ENCODE peak calls at places on chromosomes 6 and 20, in seven cellular contexts. One of them, this sample, is unnamed.

GRCh38 chr20:14992961-14993360 is 655.5 kb upstream of the FLRT3 start:
- DNase-seq in fibroblast of villous mesenchyme: peak
- DNase-seq in NCI-H446 treated with DMSO at 0.1 percent for 48 hours: no peak
- DNase-seq in COR-L47: peak
- DNase-seq in memory B cell: no peak
- DNase-seq in iPS-NIHi11: no peak
- DNase-seq in GM12865: no peak
- DNase-seq in this sample: no peak

GRCh38 chr6:34928220-34928619 is 39.2 kb downstream of the ANKS1A start:
- DNase-seq in fibroblast of villous mesenchyme: no peak
- DNase-seq in NCI-H446 treated with DMSO at 0.1 percent for 48 hours: no peak
- DNase-seq in COR-L47: no peak
- DNase-seq in memory B cell: no peak
- DNase-seq in iPS-NIHi11: no peak
- DNase-seq in GM12865: no peak
- DNase-seq in this sample: no peak

GRCh38 chr6:117229870-117230269 is 35.5 kb upstream of the VGLL2 start:
- DNase-seq in fibroblast of villous mesenchyme: no peak
- DNase-seq in NCI-H446 treated with DMSO at 0.1 percent for 48 hours: no peak
- DNase-seq in COR-L47: no peak
- DNase-seq in memory B cell: no peak
- DNase-seq in iPS-NIHi11: no peak
- DNase-seq in GM12865: no peak
- DNase-seq in this sample: no peak

GRCh38 chr6:137736048-137736846 is 130.8 kb upstream of the TNFAIP3 start:
- DNase-seq in fibroblast of villous mesenchyme: no peak
- DNase-seq in NCI-H446 treated with DMSO at 0.1 percent for 48 hours: no peak
- DNase-seq in COR-L47: no peak
- DNase-seq in memory B cell: no peak
- DNase-seq in iPS-NIHi11: no peak
- DNase-seq in GM12865: peak
- DNase-seq in this sample: no peak

GRCh38 chr20:5535211-5535756 is 214.9 kb upstream of the SHLD1 start:
- DNase-seq in fibroblast of villous mesenchyme: peak
- DNase-seq in NCI-H446 treated with DMSO at 0.1 percent for 48 hours: no peak
- DNase-seq in COR-L47: no peak
- DNase-seq in memory B cell: no peak
- DNase-seq in iPS-NIHi11: no peak
- DNase-seq in GM12865: no peak
- DNase-seq in this sample: no peak

GRCh38 chr20:51961964-51962761 is 159.8 kb upstream of the SALL4 start:
- DNase-seq in fibroblast of villous mesenchyme: no peak
- DNase-seq in NCI-H446 treated with DMSO at 0.1 percent for 48 hours: no peak
- DNase-seq in COR-L47: no peak
- DNase-seq in memory B cell: no peak
- DNase-seq in iPS-NIHi11: no peak
- DNase-seq in GM12865: no peak
- DNase-seq in this sample: no peak

GRCh38 chr6:169622618-169623017 is 79.2 kb downstream of the WDR27 start:
- DNase-seq in fibroblast of villous mesenchyme: peak
- DNase-seq in NCI-H446 treated with DMSO at 0.1 percent for 48 hours: no peak
- DNase-seq in COR-L47: no peak
- DNase-seq in memory B cell: no peak
- DNase-seq in iPS-NIHi11: no peak
- DNase-seq in GM12865: no peak
- DNase-seq in this sample: no peak

GRCh38 chr6:149033454-149034241 is 283.9 kb upstream of the TAB2 start:
- DNase-seq in fibroblast of villous mesenchyme: no peak
- DNase-seq in NCI-H446 treated with DMSO at 0.1 percent for 48 hours: no peak
- DNase-seq in COR-L47: no peak
- DNase-seq in memory B cell: no peak
- DNase-seq in iPS-NIHi11: no peak
- DNase-seq in GM12865: peak
- DNase-seq in this sample: no peak

GRCh38 chr20:37886851-37887297 is 16.1 kb upstream of the VSTM2L start:
- DNase-seq in fibroblast of villous mesenchyme: no peak
- DNase-seq in NCI-H446 treated with DMSO at 0.1 percent for 48 hours: no peak
- DNase-seq in COR-L47: no peak
- DNase-seq in memory B cell: no peak
- DNase-seq in iPS-NIHi11: no peak
- DNase-seq in GM12865: peak
- DNase-seq in this sample: no peak

GRCh38 chr6:53543341-53544010 is 1.4 kb downstream of the GCLC start:
- DNase-seq in fibroblast of villous mesenchyme: peak
- DNase-seq in NCI-H446 treated with DMSO at 0.1 percent for 48 hours: no peak
- DNase-seq in COR-L47: no peak
- DNase-seq in memory B cell: no peak
- DNase-seq in iPS-NIHi11: no peak
- DNase-seq in GM12865: no peak
- DNase-seq in this sample: no peak

GRCh38 chr20:4512891-4513550 is 208.7 kb upstream of the PRND start:
- DNase-seq in fibroblast of villous mesenchyme: peak
- DNase-seq in NCI-H446 treated with DMSO at 0.1 percent for 48 hours: no peak
- DNase-seq in COR-L47: no peak
- DNase-seq in memory B cell: no peak
- DNase-seq in iPS-NIHi11: no peak
- DNase-seq in GM12865: no peak
- DNase-seq in this sample: no peak

GRCh38 chr6:28336284-28337024 is 506 bp upstream of the ZSCAN31 start:
- DNase-seq in fibroblast of villous mesenchyme: peak
- DNase-seq in NCI-H446 treated with DMSO at 0.1 percent for 48 hours: no peak
- DNase-seq in COR-L47: peak
- DNase-seq in memory B cell: no peak
- DNase-seq in iPS-NIHi11: no peak
- DNase-seq in GM12865: peak
- DNase-seq in this sample: no peak